ENCODE peak calls at places on chromosomes 4 and X, in four cellular contexts. X is HepG2, T is HEK293T, V is GM12878. C is an unnamed sample.

GRCh38 chr4:174578366-174578765 is 56.1 kb upstream of the HPGD start:
- DNase-seq in X (no peak), T (no peak), V (no peak), C (no peak)

GRCh38 chr4:5730993-5731975 is 20.3 kb downstream of the EVC start:
- DNase-seq in X (no peak), T (no peak), V (no peak), C (no peak)

GRCh38 chr4:100778431-100778830 is 260.6 kb upstream of the EMCN start:
- DNase-seq in X (no peak), T (no peak), V (no peak), C (no peak)

GRCh38 chr4:85491527-85491926 is 16.6 kb downstream of the ARHGAP24 start:
- DNase-seq in X (no peak), T (no peak), V (no peak), C (no peak)

GRCh38 chrX:110683925-110684324 is 111.7 kb downstream of the CHRDL1 start:
- DNase-seq in X (no peak), T (no peak), V (no peak), C (no peak)

GRCh38 chr4:145565328-145565727 is 53.9 kb upstream of the MMAA start:
- DNase-seq in X (no peak), T (no peak), V (no peak), C (no peak)

GRCh38 chr4:133524369-133524768 is 375.3 kb downstream of the PCDH10 start:
- DNase-seq in X (no peak), T (no peak), V (no peak), C (no peak)

GRCh38 chr4:14313757-14314156 is 686.2 kb upstream of the BOD1L1 start:
- DNase-seq in X (no peak), T (no peak), V (no peak), C (no peak)

GRCh38 chr4:77582151-77582550 is 23.5 kb upstream of the CXCL13 start:
- DNase-seq in X (no peak), T (no peak), V (no peak), C (no peak)

GRCh38 chr4:48484494-48485168 is 1.5 kb downstream of the SLC10A4 start:
- DNase-seq in X (no peak), T (no peak), V (no peak), C (no peak)

GRCh38 chrX:66622209-66622608 is 16.7 kb downstream of the EDA2R start:
- DNase-seq in X (no peak), T (no peak), V (no peak), C (no peak)

GRCh38 chrX:39047174-39047573 is 245.9 kb downstream of the MID1IP1 start:
- DNase-seq in X (no peak), T (no peak), V (no peak), C (no peak)

GRCh38 chr4:88227734-88228133 is 56.6 kb downstream of the PPM1K start:
- DNase-seq in X (no peak), T (no peak), V (no peak), C (no peak)

GRCh38 chr4:53576218-53576617 is 15.1 kb downstream of the LNX1 start:
- DNase-seq in X (no peak), T (no peak), V (no peak), C (no peak)

GRCh38 chr4:15665738-15666365 is 10.7 kb upstream of the FBXL5 start:
- DNase-seq in X (no peak), T (no peak), V (no peak), C (no peak)

GRCh38 chr4:26299254-26299882 is 21.4 kb upstream of the RBPJ start:
- DNase-seq in X (no peak), T (no peak), V (no peak), C (no peak)

GRCh38 chrX:131564553-131565229 is 20.8 kb downstream of the OR13H1 start:
- DNase-seq in X (no peak), T (no peak), V (no peak), C (no peak)

GRCh38 chr4:152605641-152606304 is 69.9 kb upstream of the FBXW7 start:
- DNase-seq in X (no peak), T (no peak), V (no peak), C (no peak)

GRCh38 chr4:30802622-30803323 is 82.6 kb downstream of the PCDH7 start:
- DNase-seq in X (no peak), T (no peak), V (no peak), C (no peak)

GRCh38 chrX:125101971-125102750 is 217.5 kb upstream of the TEX13C start:
- DNase-seq in X (no peak), T (no peak), V (no peak), C (no peak)

GRCh38 chrX:107714196-107714811 is 61.3 kb downstream of the TSC22D3 start:
- DNase-seq in X (no peak), T (no peak), V (no peak), C (no peak)

GRCh38 chrX:107715331-107716044 is 60.1 kb downstream of the TSC22D3 start:
- DNase-seq in X (no peak), T (no peak), V (no peak), C (no peak)

GRCh38 chrX:107718156-107718621 is 57.4 kb downstream of the TSC22D3 start:
- DNase-seq in X (peak; percentile 44), T (peak; percentile 87), V (no peak), C (peak; percentile 74)

GRCh38 chrX:107716045-107716684 is 59.4 kb downstream of the TSC22D3 start:
- DNase-seq in X (no peak), T (peak; percentile 46), V (no peak), C (no peak)

DNA sequence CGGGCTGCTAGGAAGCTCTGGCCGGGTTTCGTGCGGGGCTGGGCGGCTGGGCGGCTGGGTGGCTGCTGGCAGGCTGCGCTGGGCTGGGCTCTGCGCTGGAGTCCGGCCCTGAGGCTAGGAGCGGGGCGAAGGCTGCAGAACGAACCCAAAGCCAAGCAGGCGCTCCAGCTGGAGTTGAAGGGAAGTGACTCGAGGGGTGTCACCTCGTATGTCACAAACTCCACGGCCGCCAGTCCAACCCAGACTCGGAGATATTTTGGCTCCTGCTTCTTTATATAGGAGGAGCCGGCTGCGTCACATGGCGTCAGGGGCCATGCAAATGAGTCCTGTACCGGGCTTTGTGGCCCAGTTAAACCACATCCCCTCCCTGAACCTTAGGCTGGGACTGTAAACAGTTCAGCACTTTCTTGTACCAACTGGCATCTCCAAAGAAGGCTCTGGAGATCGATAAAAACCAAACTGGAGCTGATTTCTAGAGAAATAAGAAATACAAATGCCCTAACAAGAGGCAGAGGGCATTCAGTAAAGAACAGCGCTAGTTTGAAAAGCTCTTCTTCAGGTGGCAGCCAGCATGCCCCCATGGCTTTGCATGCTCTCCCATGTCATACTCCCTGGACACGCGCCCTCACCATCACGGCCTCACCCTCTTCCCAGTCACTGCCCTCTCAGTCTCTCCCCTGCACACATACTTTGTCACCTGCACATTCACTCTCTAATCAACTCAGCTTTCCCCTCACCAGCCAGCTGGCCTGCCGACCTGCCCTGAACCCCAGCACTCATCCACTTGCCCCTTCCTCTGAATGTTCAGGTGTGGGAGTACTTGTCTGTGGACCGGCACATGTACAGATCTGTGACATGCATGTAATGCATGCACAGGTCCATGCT is 58.5 kb downstream of the TSC22D3 start:
- DNase-seq in X (no peak), T (peak; percentile 67), V (peak; percentile 64), C (no peak)
- TF ChIP-seq FOXK2 in X (no peak), T (no peak), V (no peak), C (no peak)

DNA sequence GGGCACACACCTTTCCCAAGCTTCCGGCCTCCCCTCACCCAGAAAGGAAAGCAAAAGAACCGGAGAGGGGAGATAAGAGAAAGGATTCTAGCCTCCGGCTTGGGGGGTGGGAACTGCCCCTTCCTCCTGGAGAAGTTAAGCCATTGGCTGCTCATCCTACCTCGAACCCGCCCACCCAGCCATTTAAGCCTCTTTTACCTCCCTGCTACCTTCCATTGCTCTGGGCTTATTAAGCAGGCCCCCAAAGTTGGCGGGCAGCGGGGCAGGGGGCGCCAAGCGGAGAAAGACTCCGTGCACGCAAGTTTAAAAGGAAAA is 2.3 kb downstream of the MAML3 start:
- DNase-seq in X (peak; percentile 23), T (peak; percentile 76), V (no peak), C (peak; percentile 84)
- TF ChIP-seq FOXK2 in X (no peak), T (no peak), V (no peak), C (no peak)

GRCh38 chrX:25219480-25219879 is 203.7 kb upstream of the ARX start:
- DNase-seq in X (no peak), T (no peak), V (no peak), C (no peak)
- TF ChIP-seq FOXK2 in X (no peak), T (no peak), V (no peak), C (no peak)

GRCh38 chr4:94757192-94758140 is at the start of gene BMPR1B:
- DNase-seq in X (no peak), T (peak; percentile 62), V (no peak), C (no peak)
- TF ChIP-seq FOXK2 in X (no peak), T (no peak), V (no peak), C (no peak)

GRCh38 chrX:24483596-24483995 is 18.5 kb downstream of the PDK3 start:
- DNase-seq in X (no peak), T (no peak), V (no peak), C (no peak)
- TF ChIP-seq FOXK2 in X (no peak), T (no peak), V (no peak), C (no peak)

GRCh38 chrX:70133303-70134115 is at the start of gene IGBP1:
- DNase-seq in X (peak; percentile 90), T (peak; percentile 76), V (peak; percentile 49), C (peak; percentile 86)

GRCh38 chrX:70132244-70132643 is 1.0 kb upstream of the IGBP1 start:
- DNase-seq in X (no peak), T (no peak), V (no peak), C (peak; percentile 3)

GRCh38 chrX:70128071-70128470 is 5.2 kb upstream of the IGBP1 start:
- DNase-seq in X (no peak), T (no peak), V (no peak), C (no peak)

GRCh38 chrX:70132877-70133302 is 357 bp upstream of the IGBP1 start:
- DNase-seq in X (no peak), T (no peak), V (no peak), C (no peak)

DNA sequence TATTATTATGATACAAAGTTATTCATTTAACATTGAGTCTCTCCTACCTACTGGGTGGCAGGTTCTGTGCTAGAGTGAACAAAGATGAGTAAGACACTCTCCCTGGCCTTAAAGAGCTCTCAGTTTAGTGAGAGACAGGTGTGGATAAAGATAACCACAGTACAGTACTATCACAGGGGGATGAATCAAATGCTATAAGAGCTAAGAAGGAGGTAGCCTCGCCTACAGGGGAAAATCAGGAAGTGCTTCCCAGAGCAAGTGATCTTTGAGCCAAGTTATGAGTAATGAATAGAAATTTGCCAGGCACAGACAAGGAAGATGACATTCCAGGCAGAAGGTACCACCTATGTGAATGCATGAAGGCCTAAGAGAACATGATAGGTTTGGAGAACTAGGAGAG is 3.4 kb upstream of the IGBP1 start:
- DNase-seq in X (peak; percentile 5), T (no peak), V (no peak), C (no peak)
- TF ChIP-seq FOXK2 in X (no peak), T (no peak), V (no peak), C (no peak)

DNA sequence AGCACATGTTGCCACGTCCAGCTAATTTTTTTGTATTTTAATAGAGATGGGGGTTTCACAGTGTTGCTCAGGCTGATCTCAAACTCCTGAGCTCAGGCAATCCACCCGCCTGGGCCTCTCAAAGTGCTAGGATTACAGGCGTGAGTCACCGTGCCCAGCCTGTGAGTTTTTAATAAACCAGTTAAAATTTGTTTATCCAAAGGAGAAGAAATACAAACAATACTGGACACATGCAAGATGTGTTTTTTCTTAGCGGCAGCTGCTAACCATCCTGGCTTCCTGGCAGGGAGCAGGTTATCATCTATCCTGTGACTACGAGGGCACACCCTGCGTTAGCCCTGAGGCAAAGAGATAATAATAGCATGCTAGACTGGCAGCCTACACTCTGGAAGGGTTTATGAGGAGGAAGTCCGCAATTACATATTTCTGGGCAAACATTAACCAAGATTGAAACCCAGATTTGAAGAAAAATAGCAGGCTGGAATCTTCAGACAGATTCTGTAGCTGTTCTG is 191.4 kb downstream of the SPRY1 start:
- DNase-seq in X (peak; percentile 32), T (peak; percentile 52), V (no peak), C (peak; percentile 18)
- TF ChIP-seq FOXK2 in X (no peak), T (no peak), V (no peak), C (no peak)